ENCODE peak calls at places on chromosomes 11 and 22, in nine cellular contexts. One of them, this sample, is unnamed.

GRCh38 chr11:31958086-31958735 is 132.7 kb upstream of the RCN1 start:
- DNase-seq in prostate gland: no peak
- DNase-seq in lower leg skin: peak; percentile 88
- DNase-seq in IMR-90: peak; percentile 29
- DNase-seq in HL-60: peak; percentile 42
- DNase-seq in GM23338: peak; percentile 93
- DNase-seq in fibroblast of villous mesenchyme: peak; percentile 47
- DNase-seq in cardiac fibroblast: peak; percentile 66
- DNase-seq in HCT116: peak; percentile 40
- DNase-seq in this sample: peak; percentile 69

GRCh38 chr11:129372609-129373488 is 2.8 kb upstream of the BARX2 start:
- DNase-seq in fibroblast of villous mesenchyme: no peak
- DNase-seq in cardiac fibroblast: no peak
- DNase-seq in HL-60: no peak
- DNase-seq in IMR-90: no peak
- DNase-seq in GM23338: peak; percentile 66
- DNase-seq in prostate gland: no peak
- DNase-seq in lower leg skin: no peak
- DNase-seq in HCT116: no peak
- DNase-seq in this sample: no peak

GRCh38 chr11:12944889-12945288 is 64.2 kb upstream of the RASSF10 start:
- DNase-seq in HL-60: no peak
- DNase-seq in IMR-90: no peak
- DNase-seq in fibroblast of villous mesenchyme: no peak
- DNase-seq in cardiac fibroblast: no peak
- DNase-seq in GM23338: no peak
- DNase-seq in lower leg skin: no peak
- DNase-seq in HCT116: no peak
- DNase-seq in prostate gland: no peak
- DNase-seq in this sample: no peak

GRCh38 chr22:41062146-41062545 is 30.2 kb upstream of the EP300 start:
- DNase-seq in HCT116: no peak
- DNase-seq in lower leg skin: no peak
- DNase-seq in IMR-90: no peak
- DNase-seq in prostate gland: no peak
- DNase-seq in GM23338: peak; percentile 22
- DNase-seq in cardiac fibroblast: no peak
- DNase-seq in fibroblast of villous mesenchyme: no peak
- DNase-seq in HL-60: no peak
- DNase-seq in this sample: no peak

GRCh38 chr22:47195676-47196492 is 433.4 kb downstream of the TBC1D22A start:
- DNase-seq in fibroblast of villous mesenchyme: no peak
- DNase-seq in lower leg skin: peak; percentile 66
- DNase-seq in HCT116: no peak
- DNase-seq in IMR-90: no peak
- DNase-seq in prostate gland: no peak
- DNase-seq in GM23338: no peak
- DNase-seq in cardiac fibroblast: no peak
- DNase-seq in HL-60: no peak
- DNase-seq in this sample: no peak

GRCh38 chr22:41003041-41003440 is 51.9 kb downstream of the RBX1 start:
- DNase-seq in GM23338: peak; percentile 24
- DNase-seq in fibroblast of villous mesenchyme: no peak
- DNase-seq in prostate gland: no peak
- DNase-seq in HL-60: no peak
- DNase-seq in HCT116: no peak
- DNase-seq in IMR-90: no peak
- DNase-seq in lower leg skin: no peak
- DNase-seq in cardiac fibroblast: no peak
- DNase-seq in this sample: no peak

GRCh38 chr11:113446938-113447337 is 28.3 kb downstream of the DRD2 start:
- DNase-seq in cardiac fibroblast: no peak
- DNase-seq in HCT116: no peak
- DNase-seq in IMR-90: no peak
- DNase-seq in fibroblast of villous mesenchyme: no peak
- DNase-seq in lower leg skin: no peak
- DNase-seq in prostate gland: peak; percentile 26
- DNase-seq in GM23338: no peak
- DNase-seq in HL-60: no peak
- DNase-seq in this sample: no peak

GRCh38 chr11:11968511-11969280 is 39.7 kb downstream of the DKK3 start:
- DNase-seq in GM23338: no peak
- DNase-seq in lower leg skin: peak; percentile 86
- DNase-seq in fibroblast of villous mesenchyme: peak; percentile 55
- DNase-seq in HL-60: no peak
- DNase-seq in prostate gland: no peak
- DNase-seq in HCT116: no peak
- DNase-seq in IMR-90: peak; percentile 44
- DNase-seq in cardiac fibroblast: no peak
- DNase-seq in this sample: peak; percentile 83

GRCh38 chr11:33172996-33173395 is 11.7 kb upstream of the CSTF3 start:
- DNase-seq in GM23338: peak; percentile 48
- DNase-seq in HCT116: no peak
- DNase-seq in HL-60: peak; percentile 58
- DNase-seq in prostate gland: no peak
- DNase-seq in cardiac fibroblast: peak; percentile 50
- DNase-seq in lower leg skin: no peak
- DNase-seq in fibroblast of villous mesenchyme: peak; percentile 70
- DNase-seq in IMR-90: peak; percentile 31
- DNase-seq in this sample: peak; percentile 40

GRCh38 chr11:68905421-68906360 is 2.0 kb downstream of the IGHMBP2 start:
- DNase-seq in HCT116: no peak
- DNase-seq in GM23338: peak; percentile 7
- DNase-seq in HL-60: no peak
- DNase-seq in IMR-90: no peak
- DNase-seq in lower leg skin: no peak
- DNase-seq in prostate gland: peak; percentile 28
- DNase-seq in cardiac fibroblast: no peak
- DNase-seq in fibroblast of villous mesenchyme: no peak
- DNase-seq in this sample: no peak
- H3K4me3 ChIP-seq in HCT116: peak overlapping the region; percentile 91
- H3K4me3 ChIP-seq in GM23338: no peak overlapping the region
- H3K4me3 ChIP-seq in HL-60: peak overlapping the region; percentile 77
- H3K4me3 ChIP-seq in IMR-90: no peak overlapping the region
- H3K4me3 ChIP-seq in lower leg skin: no peak overlapping the region
- H3K4me3 ChIP-seq in prostate gland: no peak overlapping the region
- H3K4me3 ChIP-seq in cardiac fibroblast: no peak overlapping the region
- H3K4me3 ChIP-seq in fibroblast of villous mesenchyme: no peak overlapping the region
- H3K4me3 ChIP-seq in this sample: peak overlapping the region; percentile 100

GRCh38 chr11:1388763-1389102 is 1.0 kb upstream of the BRSK2 start:
- DNase-seq in cardiac fibroblast: no peak
- DNase-seq in HL-60: no peak
- DNase-seq in lower leg skin: no peak
- DNase-seq in prostate gland: no peak
- DNase-seq in IMR-90: no peak
- DNase-seq in GM23338: peak; percentile 67
- DNase-seq in fibroblast of villous mesenchyme: no peak
- DNase-seq in HCT116: no peak
- DNase-seq in this sample: no peak

GRCh38 chr11:1387961-1388762 is 1.6 kb upstream of the BRSK2 start:
- DNase-seq in HL-60: no peak
- DNase-seq in lower leg skin: no peak
- DNase-seq in GM23338: peak; percentile 57
- DNase-seq in prostate gland: no peak
- DNase-seq in cardiac fibroblast: no peak
- DNase-seq in fibroblast of villous mesenchyme: no peak
- DNase-seq in HCT116: no peak
- DNase-seq in IMR-90: no peak
- DNase-seq in this sample: no peak

GRCh38 chr11:1390603-1391164 is 950 bp downstream of the BRSK2 start:
- DNase-seq in HL-60: no peak
- DNase-seq in GM23338: peak; percentile 65
- DNase-seq in IMR-90: peak; percentile 5
- DNase-seq in fibroblast of villous mesenchyme: peak; percentile 9
- DNase-seq in cardiac fibroblast: no peak
- DNase-seq in lower leg skin: no peak
- DNase-seq in prostate gland: no peak
- DNase-seq in HCT116: no peak
- DNase-seq in this sample: peak; percentile 38

GRCh38 chr11:1389932-1390587 is at the start of gene BRSK2:
- DNase-seq in HL-60: no peak
- DNase-seq in fibroblast of villous mesenchyme: no peak
- DNase-seq in lower leg skin: no peak
- DNase-seq in GM23338: peak; percentile 51
- DNase-seq in HCT116: no peak
- DNase-seq in IMR-90: no peak
- DNase-seq in cardiac fibroblast: no peak
- DNase-seq in prostate gland: no peak
- DNase-seq in this sample: no peak

GRCh38 chr11:1389103-1389931 is 417 bp upstream of the BRSK2 start:
- DNase-seq in lower leg skin: peak; percentile 99
- DNase-seq in prostate gland: peak; percentile 97
- DNase-seq in cardiac fibroblast: peak; percentile 94
- DNase-seq in IMR-90: peak; percentile 93
- DNase-seq in HCT116: peak; percentile 91
- DNase-seq in fibroblast of villous mesenchyme: peak; percentile 96
- DNase-seq in HL-60: peak; percentile 64
- DNase-seq in GM23338: peak; percentile 98
- DNase-seq in this sample: peak; percentile 99
- TF ChIP-seq CTCF in lower leg skin: no peak
- TF ChIP-seq CTCF in prostate gland: no peak
- TF ChIP-seq CTCF in cardiac fibroblast: no peak
- TF ChIP-seq CTCF in IMR-90: peak; percentile 27
- TF ChIP-seq CTCF in HCT116: no peak
- TF ChIP-seq CTCF in fibroblast of villous mesenchyme: peak; percentile 22
- TF ChIP-seq CTCF in HL-60: no peak
- TF ChIP-seq CTCF in GM23338: no peak
- TF ChIP-seq CTCF in this sample: no peak

DNA sequence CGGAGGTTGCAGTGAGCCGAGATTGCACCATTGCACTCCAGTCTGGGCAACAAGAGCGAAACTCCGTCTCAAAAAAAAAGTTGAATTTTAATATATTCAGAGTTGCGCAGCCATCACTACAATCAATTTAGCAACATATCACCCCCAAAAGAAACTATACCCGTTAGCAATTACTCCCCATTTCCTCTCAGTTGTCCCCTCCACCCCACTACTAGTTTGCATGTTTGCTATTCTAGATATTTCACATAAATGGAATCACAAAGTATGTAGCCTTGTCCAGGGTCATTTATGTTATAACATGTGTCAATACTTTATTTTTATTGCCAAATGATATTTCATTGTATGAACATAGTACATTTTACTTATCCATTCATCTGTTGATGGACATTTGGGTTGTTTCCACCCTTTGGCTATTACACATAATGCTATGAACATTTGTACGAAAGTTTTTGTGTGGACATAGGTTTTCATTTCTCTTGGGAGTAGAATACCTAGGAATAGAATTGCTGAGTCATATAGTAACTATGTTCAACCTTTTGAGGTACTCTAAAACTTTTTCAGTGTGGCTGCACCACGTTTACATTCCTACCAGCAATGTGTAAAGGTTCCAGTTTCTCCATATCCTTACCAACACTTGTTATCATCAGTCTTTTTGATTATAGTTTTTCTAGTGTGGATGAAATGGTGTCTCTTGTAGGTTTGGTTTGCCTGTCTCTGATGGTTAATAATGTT is 2.2 kb downstream of the ZNF143 start:
- DNase-seq in GM23338: no peak
- DNase-seq in HL-60: no peak
- DNase-seq in prostate gland: no peak
- DNase-seq in cardiac fibroblast: peak; percentile 41
- DNase-seq in IMR-90: no peak
- DNase-seq in HCT116: no peak
- DNase-seq in fibroblast of villous mesenchyme: no peak
- DNase-seq in lower leg skin: no peak
- DNase-seq in this sample: no peak
- H3K4me3 ChIP-seq in GM23338: no peak overlapping the region
- H3K4me3 ChIP-seq in HL-60: no peak overlapping the region
- H3K4me3 ChIP-seq in prostate gland: no peak overlapping the region
- H3K4me3 ChIP-seq in cardiac fibroblast: no peak overlapping the region
- H3K4me3 ChIP-seq in IMR-90: no peak overlapping the region
- H3K4me3 ChIP-seq in HCT116: no peak overlapping the region
- H3K4me3 ChIP-seq in fibroblast of villous mesenchyme: no peak overlapping the region
- H3K4me3 ChIP-seq in lower leg skin: no peak overlapping the region
- H3K4me3 ChIP-seq in this sample: no peak overlapping the region

GRCh38 chr22:30802202-30803166 is 107.8 kb downstream of the OSBP2 start:
- DNase-seq in fibroblast of villous mesenchyme: peak; percentile 90
- DNase-seq in HCT116: peak; percentile 61
- DNase-seq in prostate gland: peak; percentile 77
- DNase-seq in IMR-90: peak; percentile 90
- DNase-seq in GM23338: peak; percentile 94
- DNase-seq in lower leg skin: peak; percentile 92
- DNase-seq in HL-60: peak; percentile 69
- DNase-seq in cardiac fibroblast: peak; percentile 88
- DNase-seq in this sample: peak; percentile 98
- TF ChIP-seq CTCF in fibroblast of villous mesenchyme: peak; percentile 33
- TF ChIP-seq CTCF in HCT116: no peak
- TF ChIP-seq CTCF in prostate gland: no peak
- TF ChIP-seq CTCF in IMR-90: peak; percentile 35
- TF ChIP-seq CTCF in GM23338: no peak
- TF ChIP-seq CTCF in lower leg skin: no peak
- TF ChIP-seq CTCF in HL-60: no peak
- TF ChIP-seq CTCF in cardiac fibroblast: peak; percentile 17
- TF ChIP-seq CTCF in this sample: peak; percentile 4